ENCODE peak calls at places on chromosomes 5 and 9, in four cellular contexts. L is GM23248, A is mammary epithelial cell, P is hepatocyte. J is an unnamed sample.
A peak's percentile ranks its signal among the peaks of the same experiment; 100 is the strongest.

GRCh38 chr5:159324986-159325385 is 5.3 kb downstream of the IL12B start:
- DNase-seq in A (no peak), L (no peak), P (no peak), J (no peak)

GRCh38 chr5:142426129-142426641 is 101.4 kb upstream of the SPRY4 start:
- DNase-seq in A (no peak), L (peak; percentile 38), P (no peak), J (no peak)

GRCh38 chr9:130267930-130268329 is 2.4 kb downstream of the HMCN2 start:
- DNase-seq in P (no peak), L (no peak), A (no peak), J (no peak)

GRCh38 chr9:137496601-137497375 is 37.7 kb upstream of the NSMF start:
- DNase-seq in L (no peak), A (no peak), P (no peak), J (no peak)

GRCh38 chr5:59486508-59486907 is 407.0 kb downstream of the PDE4D start:
- DNase-seq in A (no peak), P (no peak), L (no peak), J (no peak)

GRCh38 chr9:93945400-93946337 is 9.5 kb downstream of the BARX1 start:
- DNase-seq in P (peak; percentile 23), L (peak; percentile 19), A (no peak), J (no peak)

GRCh38 chr5:141636413-141637265 is at the start of the genes HDAC3 and RELL2:
- DNase-seq in A (peak; percentile 89), P (peak; percentile 97), L (peak; percentile 97), J (peak; percentile 70)

GRCh38 chr9:129318121-129319075 is 140.3 kb upstream of the IER5L start:
- DNase-seq in P (no peak), L (peak; percentile 42), A (no peak), J (no peak)

GRCh38 chr5:109688647-109688998 is 1.1 kb upstream of the MAN2A1 start:
- DNase-seq in P (peak; percentile 74), L (peak; percentile 65), A (no peak), J (no peak)

GRCh38 chr9:94150279-94150828 is 66.1 kb downstream of the PTPDC1 start:
- DNase-seq in A (no peak), P (no peak), L (no peak), J (no peak)

GRCh38 chr9:106307670-106308069 is 555.3 kb upstream of the ZNF462 start:
- DNase-seq in L (no peak), A (peak; percentile 52), P (no peak), J (no peak)

GRCh38 chr9:29126783-29127182 is 1553.5 kb upstream of the C9orf72 start:
- DNase-seq in P (no peak), L (no peak), A (no peak), J (no peak)

GRCh38 chr9:94951591-94952115 is 225.2 kb downstream of the AOPEP start:
- DNase-seq in P (no peak), A (no peak), L (no peak), J (peak; percentile 39)

GRCh38 chr5:55071413-55071812 is 31.0 kb upstream of the GZMA start:
- DNase-seq in P (no peak), L (no peak), A (no peak), J (no peak)

GRCh38 chr9:115416299-115416698 is 298.3 kb upstream of the TNC start:
- DNase-seq in L (no peak), A (no peak), P (peak; percentile 10), J (no peak)

GRCh38 chr9:20788526-20789421 is 104.7 kb downstream of the FOCAD start:
- DNase-seq in P (no peak), A (no peak), L (no peak), J (no peak)

GRCh38 chr5:12358371-12359090 is 454.3 kb upstream of the CTNND2 start:
- DNase-seq in L (no peak), A (no peak), P (no peak), J (no peak)

GRCh38 chr5:124670672-124671592 is 75.5 kb downstream of the ZNF608 start:
- DNase-seq in A (peak; percentile 55), L (no peak), P (no peak), J (no peak)

GRCh38 chr9:75457474-75458011 is 369.2 kb downstream of the OSTF1 start:
- DNase-seq in A (no peak), L (no peak), P (no peak), J (no peak)

GRCh38 chr5:176879663-176880392 is 19.3 kb downstream of the HK3 start:
- DNase-seq in A (no peak), P (no peak), L (no peak), J (no peak)

GRCh38 chr5:7876867-7877266 is 7.9 kb downstream of the MTRR start:
- DNase-seq in P (no peak), L (peak; percentile 91), A (peak; percentile 77), J (no peak)

GRCh38 chr5:4941957-4942830 is 197.9 kb upstream of the ADAMTS16 start:
- DNase-seq in L (peak; percentile 6), P (peak; percentile 25), A (no peak), J (peak; percentile 51)

GRCh38 chr9:91880378-91880972 is 69.6 kb downstream of the ROR2 start:
- DNase-seq in A (no peak), P (no peak), L (no peak), J (no peak)

GRCh38 chr5:159071382-159071781 is 28.3 kb downstream of the EBF1 start:
- DNase-seq in L (no peak), A (no peak), P (no peak), J (no peak)

GRCh38 chr5:57033103-57033502 is 81.2 kb upstream of the MIER3 start:
- DNase-seq in P (peak; percentile 24), A (peak; percentile 64), L (no peak), J (peak; percentile 86)

GRCh38 chr5:56169281-56169680 is 63.8 kb downstream of the ANKRD55 start:
- DNase-seq in L (peak; percentile 24), A (no peak), P (no peak), J (no peak)

GRCh38 chr9:100474082-100474949 is 1.4 kb downstream of the TMEFF1 start:
- DNase-seq in A (peak; percentile 9), P (peak; percentile 46), L (no peak), J (no peak)

GRCh38 chr5:7978991-7979390 is 110.0 kb downstream of the MTRR start:
- DNase-seq in L (no peak), P (no peak), A (no peak), J (no peak)

GRCh38 chr9:110257097-110257955 is 1.0 kb upstream of the TXN start:
- DNase-seq in P (peak; percentile 32), A (peak; percentile 58), L (peak; percentile 56), J (peak; percentile 54)

GRCh38 chr9:73539881-73540280 is 388.2 kb downstream of the ANXA1 start:
- DNase-seq in L (no peak), P (no peak), A (no peak), J (no peak)

GRCh38 chr9:33239922-33240321 is at the start of gene SPINK4:
- DNase-seq in L (no peak), A (no peak), P (peak; percentile 43), J (no peak)

GRCh38 chr5:157539623-157540022 is 36.0 kb downstream of the ADAM19 start:
- DNase-seq in P (no peak), A (no peak), L (no peak), J (no peak)
- H2AFZ ChIP-seq in P (no peak overlapping the region), A (no peak overlapping the region), L (no peak overlapping the region), J (no peak overlapping the region)

GRCh38 chr5:80958611-80959010 is 1.6 kb upstream of the RASGRF2 start:
- DNase-seq in A (no peak), L (no peak), P (no peak), J (no peak)

GRCh38 chr5:80957031-80957761 is 3.0 kb upstream of the RASGRF2 start:
- DNase-seq in P (no peak), L (no peak), A (no peak), J (peak; percentile 75)

GRCh38 chr5:80953587-80953986 is 6.6 kb upstream of the RASGRF2 start:
- DNase-seq in P (no peak), A (no peak), L (no peak), J (no peak)

GRCh38 chr5:80955082-80955481 is 5.1 kb upstream of the RASGRF2 start:
- DNase-seq in A (no peak), L (no peak), P (no peak), J (no peak)

GRCh38 chr5:80956272-80956671 is 3.9 kb upstream of the RASGRF2 start:
- DNase-seq in A (no peak), P (no peak), L (no peak), J (no peak)
- H2AFZ ChIP-seq in A (no peak overlapping the region), P (no peak overlapping the region), L (no peak overlapping the region), J (no peak overlapping the region)

DNA sequence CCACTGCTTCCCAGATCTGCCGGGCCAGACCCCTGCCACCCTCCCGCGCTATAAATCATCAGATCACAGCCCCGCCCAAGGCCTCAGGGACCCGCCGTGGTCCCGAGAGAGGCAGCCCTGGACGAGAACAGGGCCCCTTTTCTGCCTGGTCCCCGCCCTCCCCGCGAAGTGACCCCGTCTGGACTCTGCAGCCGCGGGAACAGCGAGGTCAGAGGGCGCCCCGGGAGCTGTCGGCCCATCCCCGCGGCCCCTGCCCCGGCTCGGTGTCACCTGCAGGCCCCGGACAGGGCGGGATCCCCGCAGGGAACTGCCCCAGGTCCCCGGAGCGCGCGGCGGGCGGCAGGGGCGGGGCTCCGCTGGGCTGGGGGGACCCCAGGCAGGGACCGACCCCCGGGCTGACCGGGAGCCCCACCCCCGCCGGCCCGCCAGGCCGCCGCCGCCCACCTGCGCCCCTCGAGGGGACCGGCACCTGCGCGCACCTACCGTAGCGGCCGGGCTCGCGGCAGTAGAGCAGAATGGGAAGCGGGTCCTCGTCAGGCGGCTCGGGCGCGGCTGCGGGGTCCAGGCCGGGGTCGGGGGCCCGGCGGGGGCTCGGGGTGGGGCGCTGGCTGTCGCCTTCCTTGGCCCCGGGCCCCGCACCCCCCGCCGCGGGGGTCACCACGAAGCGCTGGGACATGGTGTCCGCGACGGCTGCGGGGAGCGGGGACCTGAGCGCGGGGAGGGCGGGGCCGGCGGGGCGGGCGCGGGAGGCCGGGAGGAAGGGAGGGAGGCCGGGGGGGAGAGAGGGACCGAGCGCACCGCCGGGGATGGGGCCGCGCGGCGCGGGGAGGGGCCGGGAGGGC is 43.5 kb upstream of the SLC12A7 start:
- DNase-seq in L (no peak), P (no peak), A (no peak), J (no peak)
- H2AFZ ChIP-seq in L (no peak overlapping the region), P (no peak overlapping the region), A (no peak overlapping the region), J (no peak overlapping the region)

GRCh38 chr5:108650997-108651396 is 96.7 kb upstream of the FER start:
- DNase-seq in L (peak; percentile 80), P (no peak), A (peak; percentile 75), J (no peak)

GRCh38 chr5:108659531-108659930 is 88.2 kb upstream of the FER start:
- DNase-seq in P (no peak), A (no peak), L (no peak), J (no peak)

GRCh38 chr5:108653201-108653600 is 94.5 kb upstream of the FER start:
- DNase-seq in P (no peak), A (no peak), L (no peak), J (no peak)

GRCh38 chr5:108655750-108656450 is 91.8 kb upstream of the FER start:
- DNase-seq in A (peak; percentile 75), L (peak; percentile 83), P (peak; percentile 28), J (peak; percentile 4)

DNA sequence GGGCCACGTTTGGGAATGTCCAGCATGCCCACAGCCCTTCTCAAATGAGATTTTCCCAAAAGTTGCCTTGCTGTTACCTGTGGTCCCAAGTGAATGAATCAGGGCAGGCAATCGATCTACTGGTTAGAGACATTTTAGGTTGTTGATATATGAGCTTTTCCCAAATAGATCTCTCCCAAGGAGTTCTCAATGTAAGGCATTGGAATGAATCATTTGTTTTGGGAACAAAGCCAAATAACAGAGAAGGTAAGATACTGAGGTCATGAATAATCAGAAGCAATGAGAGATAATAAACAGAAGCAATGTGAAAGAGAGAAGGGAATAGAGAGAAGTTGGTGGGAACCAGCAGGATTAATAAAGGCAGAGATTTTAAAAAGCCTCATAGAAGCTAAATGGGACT is 93.7 kb upstream of the FER start:
- DNase-seq in P (no peak), A (peak; percentile 76), L (no peak), J (no peak)
- H2AFZ ChIP-seq in P (no peak overlapping the region), A (no peak overlapping the region), L (no peak overlapping the region), J (no peak overlapping the region)

GRCh38 chr5:180606215-180606785 is 15.0 kb upstream of the SCGB3A1 start:
- DNase-seq in L (no peak), A (no peak), P (no peak), J (no peak)
- H2AFZ ChIP-seq in L (no peak overlapping the region), A (no peak overlapping the region), P (no peak overlapping the region), J (no peak overlapping the region)

J was measured in PC-9.